ENCODE peak calls at places on chromosome 14, in four cellular contexts. F is IMR-90, W is mesendoderm, Y is H1. G is an unnamed sample.

GRCh38 chr14:78700236-78700635 is 530.1 kb downstream of the NRXN3 start:
- DNase-seq in F (no peak), W (no peak), Y (no peak), G (no peak)

GRCh38 chr14:55316528-55316927 is 45.3 kb downstream of the FBXO34 start:
- DNase-seq in F (no peak), W (no peak), Y (no peak), G (no peak)

GRCh38 chr14:51041117-51041531 is 53.8 kb downstream of the TRIM9 start:
- DNase-seq in F (no peak), W (peak; percentile 23), Y (no peak), G (no peak)

GRCh38 chr14:95527392-95528002 is 7.4 kb upstream of the GLRX5 start:
- DNase-seq in F (peak; percentile 84), W (no peak), Y (no peak), G (no peak)

GRCh38 chr14:20848955-20849570 is 42.1 kb upstream of the RNASE3 start:
- DNase-seq in F (no peak), W (no peak), Y (no peak), G (no peak)

GRCh38 chr14:89013098-89013504 is 188.7 kb downstream of the TTC8 start:
- DNase-seq in F (peak; percentile 11), W (peak; percentile 88), Y (no peak), G (peak; percentile 73)

GRCh38 chr14:54253195-54253947 is 143.4 kb upstream of the CDKN3 start:
- DNase-seq in F (peak; percentile 89), W (peak; percentile 72), Y (no peak), G (no peak)

GRCh38 chr14:64423987-64424386 is 35.8 kb downstream of the MTHFD1 start:
- DNase-seq in F (peak; percentile 61), W (no peak), Y (no peak), G (no peak)

DNA sequence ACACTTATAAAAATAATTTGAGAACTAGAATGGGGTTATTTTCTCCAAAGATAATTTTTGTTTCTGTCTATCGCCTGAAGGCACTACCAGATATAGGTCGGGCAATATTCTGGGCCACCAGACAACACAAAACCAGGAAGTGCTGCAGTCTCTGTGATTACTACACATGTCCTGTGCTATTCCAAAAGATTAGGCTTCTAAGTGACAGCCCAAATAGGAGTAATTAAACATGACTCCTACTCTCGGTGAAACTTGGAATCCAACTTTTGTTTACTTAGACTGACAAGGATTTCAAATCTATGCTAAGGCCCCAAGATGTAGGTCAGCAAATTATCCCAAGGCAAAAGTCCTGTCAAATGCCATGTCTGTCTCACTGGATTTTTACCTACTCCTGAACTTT is 157.6 kb upstream of the LRFN5 start:
- DNase-seq in F (no peak), W (no peak), Y (no peak), G (no peak)
- H4K5ac ChIP-seq in F (no peak overlapping the region), W (no peak overlapping the region), Y (no peak overlapping the region), G (no peak overlapping the region)

DNA sequence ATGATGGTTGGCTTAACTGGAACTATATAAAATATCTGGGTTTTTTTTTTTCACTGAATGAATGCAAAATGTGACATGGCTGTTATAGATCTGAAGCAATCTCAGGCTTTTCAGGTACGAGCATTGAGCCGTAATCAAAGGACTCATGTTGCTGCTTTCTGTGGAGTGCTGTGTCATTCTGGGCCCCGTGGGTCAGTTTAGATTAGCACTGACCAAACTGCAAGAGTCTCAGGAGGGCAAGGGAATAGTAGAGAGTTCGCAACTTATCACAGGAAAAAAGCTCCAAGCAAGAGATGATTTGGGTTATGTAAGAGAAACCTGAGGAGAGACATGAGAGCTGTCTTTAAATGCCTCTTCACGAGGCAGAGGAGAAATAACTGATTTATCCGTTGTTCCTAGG is 59.1 kb downstream of the UBR7 start:
- DNase-seq in F (no peak), W (no peak), Y (no peak), G (no peak)
- H3K56ac ChIP-seq in F (no peak overlapping the region), W (no peak overlapping the region), Y (no peak overlapping the region), G (no peak overlapping the region)

DNA sequence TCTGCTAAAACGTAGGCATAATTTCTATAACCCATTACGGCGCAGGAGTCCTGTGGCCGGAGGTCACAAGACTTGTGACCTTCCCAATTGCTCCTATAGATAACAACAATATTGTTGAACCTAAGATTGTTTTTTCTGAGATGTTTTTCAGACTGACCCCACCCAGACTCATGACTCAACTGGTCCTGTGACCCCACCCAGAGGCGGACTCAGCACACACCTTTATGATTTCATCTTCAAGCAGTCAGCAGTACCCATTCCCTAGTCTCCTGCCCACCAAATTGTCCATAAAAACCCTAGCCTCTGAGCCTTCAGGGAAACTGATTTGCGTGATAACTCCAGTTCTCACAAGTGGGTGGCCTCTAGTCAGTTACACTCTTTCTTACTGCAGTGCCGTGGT is 5.9 kb upstream of the PPP4R3A start:
- DNase-seq in F (no peak), W (no peak), Y (no peak), G (no peak)
- H4K5ac ChIP-seq in F (no peak overlapping the region), W (no peak overlapping the region), Y (no peak overlapping the region), G (no peak overlapping the region)

GRCh38 chr14:85417396-85417795 is 112.5 kb upstream of the FLRT2 start:
- DNase-seq in F (no peak), W (no peak), Y (no peak), G (no peak)

GRCh38 chr14:85416771-85417170 is 113.2 kb upstream of the FLRT2 start:
- DNase-seq in F (peak; percentile 77), W (no peak), Y (no peak), G (no peak)

GRCh38 chr14:85414142-85414541 is 115.8 kb upstream of the FLRT2 start:
- DNase-seq in F (no peak), W (peak; percentile 25), Y (no peak), G (no peak)

GRCh38 chr14:85412756-85413155 is 117.2 kb upstream of the FLRT2 start:
- DNase-seq in F (no peak), W (no peak), Y (no peak), G (no peak)

DNA sequence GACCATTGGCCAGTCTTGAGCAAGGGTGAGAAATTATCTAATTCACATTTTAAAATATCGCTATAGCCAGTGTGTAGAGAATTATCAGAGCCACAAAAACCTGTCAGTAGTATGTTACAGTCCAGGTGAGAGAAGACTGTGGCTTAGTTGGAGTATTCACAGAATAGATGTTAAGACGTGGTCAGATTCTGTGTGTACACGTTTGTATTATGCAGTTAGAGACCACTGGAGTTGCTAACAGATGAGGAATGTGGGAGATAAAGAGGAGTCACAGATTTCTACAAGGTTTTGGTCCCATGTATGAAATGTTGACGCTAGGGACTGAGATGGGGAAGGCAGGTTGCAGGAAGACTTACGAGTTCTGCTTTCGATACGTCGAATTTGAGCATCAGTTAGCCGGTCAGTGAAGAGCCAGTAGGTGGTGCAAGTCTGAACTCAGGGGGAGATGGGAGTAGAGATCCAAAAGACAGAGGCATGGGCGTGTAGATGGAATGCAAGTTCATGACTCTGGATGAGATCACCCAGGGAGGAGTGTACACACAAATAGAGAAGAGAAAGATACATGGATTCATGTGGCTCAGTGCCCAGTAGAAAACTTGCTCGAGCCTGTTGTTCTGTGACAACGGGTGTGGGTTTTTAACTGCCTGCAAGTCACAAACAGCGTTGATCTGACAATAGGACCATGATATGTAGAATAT is 114.8 kb upstream of the FLRT2 start:
- DNase-seq in F (peak; percentile 93), W (peak; percentile 81), Y (peak; percentile 17), G (peak; percentile 58)
- H3K56ac ChIP-seq in F (no peak overlapping the region), W (no peak overlapping the region), Y (no peak overlapping the region), G (no peak overlapping the region)

G was measured in H9.